ENCODE peak calls at places on chromosomes 6 and 20, in ten cellular contexts. One of them, this sample, is unnamed.
A peak's percentile ranks its signal among the peaks of the same experiment; 100 is the strongest.

GRCh38 chr20:12970372-12970821 is 38.4 kb upstream of the SPTLC3 start:
- DNase-seq in stimulated activated CD4-positive, alpha-beta T cell treated with anti-CD3 and anti-CD28 coated beads, Interleukin-2, amount 100 ng/mL, for 48 hours: no peak
- DNase-seq in amniotic epithelial cell: peak; percentile 48
- DNase-seq in EH: peak; percentile 29
- DNase-seq in body of pancreas: peak; percentile 28
- DNase-seq in G401: peak; percentile 15
- DNase-seq in C1 segment of cervical spinal cord: no peak
- DNase-seq in NCI-H1105: no peak
- DNase-seq in H7: no peak
- DNase-seq in NCI-H774: no peak
- DNase-seq in this sample: peak; percentile 5

GRCh38 chr6:168540713-168541291 is 99.8 kb downstream of the SMOC2 start:
- DNase-seq in stimulated activated CD4-positive, alpha-beta T cell treated with anti-CD3 and anti-CD28 coated beads, Interleukin-2, amount 100 ng/mL, for 48 hours: no peak
- DNase-seq in amniotic epithelial cell: no peak
- DNase-seq in EH: no peak
- DNase-seq in body of pancreas: no peak
- DNase-seq in G401: no peak
- DNase-seq in C1 segment of cervical spinal cord: no peak
- DNase-seq in NCI-H1105: no peak
- DNase-seq in H7: peak; percentile 87
- DNase-seq in NCI-H774: no peak
- DNase-seq in this sample: no peak

GRCh38 chr6:33206864-33207568 is 1.3 kb upstream of the RING1 start:
- DNase-seq in stimulated activated CD4-positive, alpha-beta T cell treated with anti-CD3 and anti-CD28 coated beads, Interleukin-2, amount 100 ng/mL, for 48 hours: no peak
- DNase-seq in amniotic epithelial cell: no peak
- DNase-seq in EH: peak; percentile 80
- DNase-seq in body of pancreas: no peak
- DNase-seq in G401: no peak
- DNase-seq in C1 segment of cervical spinal cord: no peak
- DNase-seq in NCI-H1105: no peak
- DNase-seq in H7: peak; percentile 76
- DNase-seq in NCI-H774: no peak
- DNase-seq in this sample: no peak

GRCh38 chr6:118877806-118878205 is 16.1 kb upstream of the ASF1A start:
- DNase-seq in stimulated activated CD4-positive, alpha-beta T cell treated with anti-CD3 and anti-CD28 coated beads, Interleukin-2, amount 100 ng/mL, for 48 hours: no peak
- DNase-seq in amniotic epithelial cell: no peak
- DNase-seq in EH: no peak
- DNase-seq in body of pancreas: no peak
- DNase-seq in G401: no peak
- DNase-seq in C1 segment of cervical spinal cord: no peak
- DNase-seq in NCI-H1105: no peak
- DNase-seq in H7: no peak
- DNase-seq in NCI-H774: no peak
- DNase-seq in this sample: no peak

GRCh38 chr6:52013035-52013434 is 74.4 kb downstream of the PKHD1 start:
- DNase-seq in stimulated activated CD4-positive, alpha-beta T cell treated with anti-CD3 and anti-CD28 coated beads, Interleukin-2, amount 100 ng/mL, for 48 hours: no peak
- DNase-seq in amniotic epithelial cell: no peak
- DNase-seq in EH: peak; percentile 5
- DNase-seq in body of pancreas: peak; percentile 14
- DNase-seq in G401: no peak
- DNase-seq in C1 segment of cervical spinal cord: no peak
- DNase-seq in NCI-H1105: no peak
- DNase-seq in H7: no peak
- DNase-seq in NCI-H774: no peak
- DNase-seq in this sample: no peak

GRCh38 chr20:62054451-62054953 is 11.2 kb downstream of the TAF4 start:
- DNase-seq in stimulated activated CD4-positive, alpha-beta T cell treated with anti-CD3 and anti-CD28 coated beads, Interleukin-2, amount 100 ng/mL, for 48 hours: no peak
- DNase-seq in amniotic epithelial cell: no peak
- DNase-seq in EH: no peak
- DNase-seq in body of pancreas: no peak
- DNase-seq in G401: no peak
- DNase-seq in C1 segment of cervical spinal cord: no peak
- DNase-seq in NCI-H1105: no peak
- DNase-seq in H7: peak; percentile 34
- DNase-seq in NCI-H774: no peak
- DNase-seq in this sample: no peak

GRCh38 chr6:170143401-170144150 is 147.3 kb downstream of the DLL1 start:
- DNase-seq in stimulated activated CD4-positive, alpha-beta T cell treated with anti-CD3 and anti-CD28 coated beads, Interleukin-2, amount 100 ng/mL, for 48 hours: no peak
- DNase-seq in amniotic epithelial cell: no peak
- DNase-seq in EH: no peak
- DNase-seq in body of pancreas: no peak
- DNase-seq in G401: no peak
- DNase-seq in C1 segment of cervical spinal cord: no peak
- DNase-seq in NCI-H1105: no peak
- DNase-seq in H7: no peak
- DNase-seq in NCI-H774: no peak
- DNase-seq in this sample: no peak

GRCh38 chr20:9400371-9401025 is 113.9 kb upstream of the LAMP5 start:
- DNase-seq in stimulated activated CD4-positive, alpha-beta T cell treated with anti-CD3 and anti-CD28 coated beads, Interleukin-2, amount 100 ng/mL, for 48 hours: no peak
- DNase-seq in amniotic epithelial cell: no peak
- DNase-seq in EH: peak; percentile 62
- DNase-seq in body of pancreas: no peak
- DNase-seq in G401: peak; percentile 77
- DNase-seq in C1 segment of cervical spinal cord: no peak
- DNase-seq in NCI-H1105: no peak
- DNase-seq in H7: no peak
- DNase-seq in NCI-H774: no peak
- DNase-seq in this sample: no peak

GRCh38 chr20:35315199-35316020 is 23.2 kb upstream of the FAM83C start:
- DNase-seq in stimulated activated CD4-positive, alpha-beta T cell treated with anti-CD3 and anti-CD28 coated beads, Interleukin-2, amount 100 ng/mL, for 48 hours: no peak
- DNase-seq in amniotic epithelial cell: no peak
- DNase-seq in EH: no peak
- DNase-seq in body of pancreas: no peak
- DNase-seq in G401: no peak
- DNase-seq in C1 segment of cervical spinal cord: no peak
- DNase-seq in NCI-H1105: no peak
- DNase-seq in H7: no peak
- DNase-seq in NCI-H774: no peak
- DNase-seq in this sample: no peak